ENCODE peak calls at places on chromosome 7, in eight cellular contexts. Y is Calu3, W is endodermal cell, E is SK-N-SH, S is tibial artery, H is B cell, R is RWPE1, O is AG09319. V is an unnamed sample.

GRCh38 chr7:117645456-117646181 is 165.8 kb downstream of the CFTR start:
- DNase-seq in Y (no peak), W (no peak), E (no peak), S (no peak), H (no peak), R (no peak), O (peak), V (no peak)

GRCh38 chr7:129616530-129616929 is 5.0 kb downstream of the NRF1 start:
- DNase-seq in Y (no peak), W (no peak), E (no peak), S (no peak), H (no peak), R (no peak), O (no peak), V (no peak)

GRCh38 chr7:72462311-72462710 is 50.2 kb upstream of the CALN1 start:
- DNase-seq in Y (no peak), W (peak), E (no peak), S (no peak), H (no peak), R (no peak), O (no peak), V (no peak)

GRCh38 chr7:3979956-3980643 is 679.0 kb downstream of the SDK1 start:
- DNase-seq in Y (no peak), W (peak), E (peak), S (no peak), H (no peak), R (no peak), O (no peak), V (no peak)

GRCh38 chr7:46076527-46076926 is 155.5 kb upstream of the IGFBP3 start:
- DNase-seq in Y (no peak), W (no peak), E (no peak), S (no peak), H (no peak), R (no peak), O (no peak), V (no peak)

GRCh38 chr7:22093003-22093402 is 147.3 kb upstream of the CDCA7L start:
- DNase-seq in Y (no peak), W (no peak), E (no peak), S (no peak), H (no peak), R (no peak), O (no peak), V (no peak)

GRCh38 chr7:57205000-57205399 is 72.8 kb upstream of the ZNF479 start:
- DNase-seq in Y (no peak), W (no peak), E (no peak), S (peak), H (no peak), R (no peak), O (no peak), V (no peak)

GRCh38 chr7:157907998-157908782 is 571.4 kb downstream of the DNAJB6 start:
- DNase-seq in Y (no peak), W (peak), E (no peak), S (peak), H (peak), R (no peak), O (no peak), V (no peak)

GRCh38 chr7:16465469-16466086 is at the start of gene SOSTDC1:
- DNase-seq in Y (peak), W (peak), E (peak), S (no peak), H (no peak), R (no peak), O (no peak), V (no peak)

GRCh38 chr7:44650772-44651171 is 44.3 kb downstream of the OGDH start:
- DNase-seq in Y (no peak), W (peak), E (no peak), S (peak), H (no peak), R (no peak), O (no peak), V (no peak)

GRCh38 chr7:76325811-76326210 is 23.3 kb downstream of the HSPB1 start:
- DNase-seq in Y (no peak), W (no peak), E (no peak), S (no peak), H (peak), R (no peak), O (no peak), V (no peak)

GRCh38 chr7:40899651-40900507 is 765.1 kb downstream of the SUGCT start:
- DNase-seq in Y (no peak), W (no peak), E (no peak), S (no peak), H (no peak), R (no peak), O (no peak), V (no peak)

GRCh38 chr7:143360788-143361551 is 1.5 kb downstream of the FAM131B start:
- DNase-seq in Y (no peak), W (peak), E (peak), S (no peak), H (no peak), R (no peak), O (no peak), V (no peak)

GRCh38 chr7:37448057-37448636 is 517 bp downstream of the ELMO1 start:
- DNase-seq in Y (no peak), W (peak), E (peak), S (no peak), H (no peak), R (no peak), O (no peak), V (no peak)

GRCh38 chr7:100476903-100477870 is 1.8 kb downstream of the TSC22D4 start:
- DNase-seq in Y (no peak), W (peak), E (peak), S (no peak), H (no peak), R (no peak), O (no peak), V (no peak)
- TF ChIP-seq CTCF in Y (no peak), W (peak), E (peak), S (no peak), H (peak), R (peak), O (peak), V (no peak)

GRCh38 chr7:69585169-69585568 is 13.1 kb upstream of the AUTS2 start:
- DNase-seq in Y (no peak), W (no peak), E (no peak), S (no peak), H (no peak), R (no peak), O (no peak), V (no peak)
- TF ChIP-seq CTCF in Y (no peak), W (no peak), E (no peak), S (no peak), H (no peak), R (no peak), O (no peak), V (no peak)

GRCh38 chr7:50265968-50266694 is 38.4 kb upstream of the IKZF1 start:
- DNase-seq in Y (no peak), W (no peak), E (no peak), S (no peak), H (no peak), R (no peak), O (no peak), V (no peak)

GRCh38 chr7:50267525-50268041 is 36.9 kb upstream of the IKZF1 start:
- DNase-seq in Y (no peak), W (no peak), E (no peak), S (no peak), H (no peak), R (no peak), O (no peak), V (no peak)

GRCh38 chr7:50266893-50267386 is 37.6 kb upstream of the IKZF1 start:
- DNase-seq in Y (no peak), W (no peak), E (no peak), S (no peak), H (peak), R (no peak), O (no peak), V (no peak)

GRCh38 chr7:50268990-50269389 is 35.5 kb upstream of the IKZF1 start:
- DNase-seq in Y (no peak), W (no peak), E (no peak), S (no peak), H (no peak), R (no peak), O (no peak), V (no peak)

DNA sequence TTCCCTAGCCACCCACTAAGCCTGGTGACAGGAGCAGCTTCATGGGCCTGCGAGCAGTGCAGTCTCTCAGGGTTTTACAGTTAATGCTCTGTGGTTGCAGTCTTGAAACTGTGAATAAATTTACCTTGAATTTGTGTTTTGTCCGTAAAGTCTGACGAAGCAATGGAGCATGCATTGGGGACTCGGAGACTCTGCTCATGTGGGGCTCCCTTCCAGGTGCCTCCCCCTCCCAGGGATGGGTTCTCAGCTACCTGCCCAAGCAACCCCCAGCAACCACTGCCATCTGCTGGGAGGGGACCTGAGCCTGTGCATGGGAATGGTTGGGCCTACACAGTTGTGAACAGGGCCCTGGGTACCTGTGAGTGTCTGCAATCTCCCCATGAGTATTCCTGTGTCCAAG is 36.3 kb upstream of the IKZF1 start:
- DNase-seq in Y (no peak), W (no peak), E (no peak), S (no peak), H (no peak), R (no peak), O (no peak), V (no peak)
- TF ChIP-seq CTCF in Y (no peak), W (no peak), E (no peak), S (no peak), H (no peak), R (no peak), O (no peak), V (no peak)

GRCh38 chr7:42964849-42965805 is 33.0 kb downstream of the MRPL32 start:
- DNase-seq in Y (no peak), W (peak), E (no peak), S (no peak), H (no peak), R (no peak), O (no peak), V (no peak)

GRCh38 chr7:42972703-42973500 is 40.7 kb downstream of the MRPL32 start:
- DNase-seq in Y (no peak), W (no peak), E (peak), S (peak), H (no peak), R (peak), O (peak), V (peak)

GRCh38 chr7:42964293-42964692 is 32.1 kb downstream of the MRPL32 start:
- DNase-seq in Y (no peak), W (no peak), E (no peak), S (no peak), H (no peak), R (no peak), O (no peak), V (no peak)

DNA sequence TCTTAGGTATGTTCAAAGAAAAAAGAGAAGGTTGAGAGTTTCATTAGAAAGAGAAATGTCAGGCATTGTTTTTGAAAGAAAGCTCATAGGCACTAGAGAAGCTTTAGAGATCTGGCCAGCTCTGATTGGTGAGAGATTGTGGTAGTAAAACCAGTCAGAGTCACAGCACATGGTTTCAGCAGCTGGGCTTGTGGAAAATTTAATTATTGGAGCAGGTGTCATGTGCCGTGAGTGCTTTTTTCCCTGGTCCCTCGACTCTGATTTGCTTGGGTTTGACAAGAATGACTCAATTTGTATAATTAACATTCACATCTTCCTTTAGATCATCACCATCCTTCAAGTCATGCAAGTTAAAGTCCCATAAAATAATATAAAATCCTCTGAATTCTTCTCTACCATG is 35.2 kb downstream of the MRPL32 start:
- DNase-seq in Y (no peak), W (no peak), E (no peak), S (no peak), H (no peak), R (no peak), O (no peak), V (no peak)
- TF ChIP-seq CTCF in Y (no peak), W (no peak), E (no peak), S (no peak), H (no peak), R (no peak), O (no peak), V (no peak)

GRCh38 chr7:135905858-135906257 is 71.3 kb downstream of the MTPN start:
- DNase-seq in Y (no peak), W (peak), E (no peak), S (no peak), H (no peak), R (no peak), O (no peak), V (no peak)

GRCh38 chr7:135914346-135914745 is 62.8 kb downstream of the MTPN start:
- DNase-seq in Y (no peak), W (no peak), E (no peak), S (no peak), H (no peak), R (no peak), O (no peak), V (no peak)

GRCh38 chr7:135910393-135911036 is 66.6 kb downstream of the MTPN start:
- DNase-seq in Y (no peak), W (no peak), E (no peak), S (no peak), H (no peak), R (no peak), O (no peak), V (no peak)

GRCh38 chr7:135913404-135913803 is 63.8 kb downstream of the MTPN start:
- DNase-seq in Y (no peak), W (no peak), E (no peak), S (no peak), H (no peak), R (no peak), O (no peak), V (no peak)

DNA sequence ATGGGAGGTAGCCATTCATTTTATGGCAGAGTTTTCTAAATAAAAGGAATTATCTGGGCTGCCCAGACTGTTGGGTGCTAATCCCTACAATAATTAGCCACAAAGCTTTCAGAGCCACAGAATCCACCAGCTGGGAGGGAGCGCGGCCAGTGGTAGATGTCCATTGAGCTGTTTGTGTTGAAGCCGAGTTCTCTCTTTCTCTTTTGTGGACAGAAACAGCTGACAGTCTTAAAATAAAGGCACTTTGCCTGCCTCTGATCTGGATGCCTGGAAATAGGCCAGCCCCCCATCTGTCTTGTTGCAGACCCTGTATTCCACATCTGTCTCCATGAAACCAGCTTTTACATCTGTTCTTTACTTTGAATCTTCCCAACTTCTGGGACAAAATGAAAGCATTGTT is 66.1 kb downstream of the MTPN start:
- DNase-seq in Y (no peak), W (no peak), E (no peak), S (no peak), H (no peak), R (no peak), O (no peak), V (no peak)
- TF ChIP-seq CTCF in Y (no peak), W (no peak), E (no peak), S (no peak), H (no peak), R (no peak), O (no peak), V (no peak)

DNA sequence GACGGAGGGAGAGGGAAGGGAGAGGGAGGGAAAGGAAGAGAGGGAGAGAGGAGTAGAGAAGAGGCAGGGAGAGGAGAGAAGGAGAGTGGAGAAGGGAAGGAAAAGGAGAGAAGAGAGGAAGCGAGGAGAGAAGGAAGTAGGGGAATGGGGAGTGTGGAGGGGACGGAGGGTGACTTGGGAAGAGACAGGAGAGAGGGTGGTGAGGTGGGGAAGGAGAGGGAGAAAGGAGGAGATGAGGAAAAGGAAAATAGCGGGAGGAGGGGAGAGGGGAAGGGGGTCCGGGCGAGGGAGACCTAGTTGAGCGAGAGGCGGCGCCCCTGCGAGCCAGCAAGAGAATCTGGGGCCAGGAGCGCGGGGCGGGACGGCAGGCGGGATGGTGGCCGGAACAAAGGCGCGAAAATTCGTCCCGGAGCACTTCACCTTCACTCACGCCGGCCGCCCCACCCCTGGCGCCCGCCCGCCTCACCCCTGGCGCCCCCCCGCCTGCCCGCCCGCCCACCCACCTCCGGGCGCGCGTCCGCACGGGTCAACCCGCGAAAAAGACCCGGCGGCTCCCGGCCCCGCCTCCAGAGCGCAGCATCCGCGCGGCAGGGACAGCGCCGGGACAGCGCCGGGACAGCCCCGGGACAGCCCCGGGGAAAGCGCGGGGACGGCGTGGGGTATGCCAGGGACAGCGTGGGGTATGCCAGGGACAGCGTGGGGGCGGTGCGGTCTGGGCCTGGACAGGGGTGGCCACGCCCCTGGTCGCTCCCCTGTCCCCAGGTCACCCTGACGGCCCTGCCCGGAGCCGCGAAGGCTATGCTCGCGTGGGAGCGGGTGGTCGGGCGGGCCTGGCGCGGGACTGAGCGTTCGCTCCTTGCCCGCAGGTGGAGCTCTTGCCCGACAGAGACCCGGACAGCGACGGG is 4.2 kb downstream of the VSTM2A start:
- DNase-seq in Y (peak), W (peak), E (peak), S (no peak), H (no peak), R (peak), O (no peak), V (peak)
- TF ChIP-seq CTCF in Y (peak), W (peak), E (peak), S (no peak), H (no peak), R (peak), O (no peak), V (peak)

V was measured in nephron progenitor cell.